ENCODE peak calls at places on chromosomes 5 and 9, in five cellular contexts. One of them, this sample, is unnamed.
A peak's percentile ranks its signal among the peaks of the same experiment; 100 is the strongest.

GRCh38 chr9:112705773-112706427 is 12.0 kb downstream of the INIP start:
- DNase-seq in lower lobe of right lung: no peak
- DNase-seq in natural killer cell: no peak
- DNase-seq in left ventricle myocardium inferior: no peak
- DNase-seq in Peyer's patch: no peak
- DNase-seq in this sample: no peak

GRCh38 chr5:60372786-60373185 is 327.2 kb downstream of the DEPDC1B start:
- DNase-seq in lower lobe of right lung: no peak
- DNase-seq in natural killer cell: no peak
- DNase-seq in left ventricle myocardium inferior: no peak
- DNase-seq in Peyer's patch: no peak
- DNase-seq in this sample: no peak

GRCh38 chr9:136222166-136222895 is 17.4 kb upstream of the LHX3 start:
- DNase-seq in lower lobe of right lung: no peak
- DNase-seq in natural killer cell: no peak
- DNase-seq in left ventricle myocardium inferior: no peak
- DNase-seq in Peyer's patch: no peak
- DNase-seq in this sample: no peak

GRCh38 chr9:91963711-91964240 is 13.7 kb upstream of the ROR2 start:
- DNase-seq in lower lobe of right lung: no peak
- DNase-seq in natural killer cell: no peak
- DNase-seq in left ventricle myocardium inferior: no peak
- DNase-seq in Peyer's patch: no peak
- DNase-seq in this sample: no peak

GRCh38 chr9:77954619-77955018 is 77.0 kb downstream of the GNAQ start:
- DNase-seq in lower lobe of right lung: no peak
- DNase-seq in natural killer cell: no peak
- DNase-seq in left ventricle myocardium inferior: no peak
- DNase-seq in Peyer's patch: no peak
- DNase-seq in this sample: no peak

GRCh38 chr9:18743976-18744375 is 270.0 kb downstream of the ADAMTSL1 start:
- DNase-seq in lower lobe of right lung: no peak
- DNase-seq in natural killer cell: no peak
- DNase-seq in left ventricle myocardium inferior: no peak
- DNase-seq in Peyer's patch: no peak
- DNase-seq in this sample: no peak

GRCh38 chr9:114202396-114202795 is 47.1 kb downstream of the COL27A1 start:
- DNase-seq in lower lobe of right lung: no peak
- DNase-seq in natural killer cell: no peak
- DNase-seq in left ventricle myocardium inferior: no peak
- DNase-seq in Peyer's patch: no peak
- DNase-seq in this sample: no peak

GRCh38 chr9:127406799-127407504 is 10.0 kb downstream of the SLC2A8 start:
- DNase-seq in lower lobe of right lung: no peak
- DNase-seq in natural killer cell: no peak
- DNase-seq in left ventricle myocardium inferior: no peak
- DNase-seq in Peyer's patch: no peak
- DNase-seq in this sample: no peak

GRCh38 chr9:75238311-75238976 is 150.1 kb downstream of the OSTF1 start:
- DNase-seq in lower lobe of right lung: peak; percentile 51
- DNase-seq in natural killer cell: peak; percentile 26
- DNase-seq in left ventricle myocardium inferior: no peak
- DNase-seq in Peyer's patch: peak; percentile 56
- DNase-seq in this sample: peak; percentile 36

GRCh38 chr9:447230-448025 is 232.8 kb downstream of the DOCK8 start:
- DNase-seq in lower lobe of right lung: no peak
- DNase-seq in natural killer cell: peak; percentile 32
- DNase-seq in left ventricle myocardium inferior: no peak
- DNase-seq in Peyer's patch: no peak
- DNase-seq in this sample: no peak

GRCh38 chr5:57735754-57736153 is 253.1 kb upstream of the ACTBL2 start:
- DNase-seq in lower lobe of right lung: no peak
- DNase-seq in natural killer cell: no peak
- DNase-seq in left ventricle myocardium inferior: no peak
- DNase-seq in Peyer's patch: no peak
- DNase-seq in this sample: no peak

GRCh38 chr5:41087461-41087860 is 16.3 kb upstream of the MROH2B start:
- DNase-seq in lower lobe of right lung: no peak
- DNase-seq in natural killer cell: no peak
- DNase-seq in left ventricle myocardium inferior: no peak
- DNase-seq in Peyer's patch: no peak
- DNase-seq in this sample: no peak

GRCh38 chr5:27312291-27312690 is 273.9 kb upstream of the CDH9 start:
- DNase-seq in lower lobe of right lung: no peak
- DNase-seq in natural killer cell: no peak
- DNase-seq in left ventricle myocardium inferior: no peak
- DNase-seq in Peyer's patch: no peak
- DNase-seq in this sample: no peak

GRCh38 chr5:167861134-167861930 is 430.1 kb upstream of the WWC1 start:
- DNase-seq in lower lobe of right lung: no peak
- DNase-seq in natural killer cell: no peak
- DNase-seq in left ventricle myocardium inferior: no peak
- DNase-seq in Peyer's patch: no peak
- DNase-seq in this sample: peak; percentile 48

GRCh38 chr5:96228449-96228848 is 204.6 kb downstream of the PCSK1 start:
- DNase-seq in lower lobe of right lung: no peak
- DNase-seq in natural killer cell: no peak
- DNase-seq in left ventricle myocardium inferior: no peak
- DNase-seq in Peyer's patch: no peak
- DNase-seq in this sample: no peak

GRCh38 chr9:115614326-115614725 is 496.4 kb upstream of the TNC start:
- DNase-seq in lower lobe of right lung: no peak
- DNase-seq in natural killer cell: no peak
- DNase-seq in left ventricle myocardium inferior: no peak
- DNase-seq in Peyer's patch: no peak
- DNase-seq in this sample: no peak

GRCh38 chr5:2746642-2747041 is 4.8 kb downstream of the IRX2 start:
- DNase-seq in lower lobe of right lung: no peak
- DNase-seq in natural killer cell: no peak
- DNase-seq in left ventricle myocardium inferior: no peak
- DNase-seq in Peyer's patch: no peak
- DNase-seq in this sample: no peak

GRCh38 chr5:177085985-177086917 is at the start of gene FGFR4:
- DNase-seq in lower lobe of right lung: peak; percentile 78
- DNase-seq in natural killer cell: peak; percentile 33
- DNase-seq in left ventricle myocardium inferior: peak; percentile 56
- DNase-seq in Peyer's patch: peak; percentile 93
- DNase-seq in this sample: no peak

GRCh38 chr5:101278011-101278687 is 375.1 kb upstream of the ST8SIA4 start:
- DNase-seq in lower lobe of right lung: no peak
- DNase-seq in natural killer cell: no peak
- DNase-seq in left ventricle myocardium inferior: no peak
- DNase-seq in Peyer's patch: no peak
- DNase-seq in this sample: no peak

GRCh38 chr5:57408714-57409113 is 73.9 kb downstream of the ACTBL2 start:
- DNase-seq in lower lobe of right lung: no peak
- DNase-seq in natural killer cell: no peak
- DNase-seq in left ventricle myocardium inferior: no peak
- DNase-seq in Peyer's patch: no peak
- DNase-seq in this sample: no peak

GRCh38 chr9:114603183-114603582 is 7.9 kb upstream of the TMEM268 start:
- DNase-seq in lower lobe of right lung: no peak
- DNase-seq in natural killer cell: no peak
- DNase-seq in left ventricle myocardium inferior: no peak
- DNase-seq in Peyer's patch: no peak
- DNase-seq in this sample: no peak

GRCh38 chr9:20640331-20641187 is 18.3 kb upstream of the MLLT3 start:
- DNase-seq in lower lobe of right lung: peak; percentile 51
- DNase-seq in natural killer cell: peak; percentile 20
- DNase-seq in left ventricle myocardium inferior: peak; percentile 65
- DNase-seq in Peyer's patch: peak; percentile 65
- DNase-seq in this sample: no peak

GRCh38 chr9:122821278-122821952 is 7.0 kb downstream of the PDCL start:
- DNase-seq in lower lobe of right lung: peak; percentile 82
- DNase-seq in natural killer cell: no peak
- DNase-seq in left ventricle myocardium inferior: peak; percentile 27
- DNase-seq in Peyer's patch: no peak
- DNase-seq in this sample: no peak

GRCh38 chr5:154851351-154851750 is 948 bp upstream of the FAXDC2 start:
- DNase-seq in lower lobe of right lung: no peak
- DNase-seq in natural killer cell: no peak
- DNase-seq in left ventricle myocardium inferior: no peak
- DNase-seq in Peyer's patch: no peak
- DNase-seq in this sample: no peak

GRCh38 chr9:129561594-129562281 is 59.2 kb downstream of the C9orf50 start:
- DNase-seq in lower lobe of right lung: peak; percentile 72
- DNase-seq in natural killer cell: no peak
- DNase-seq in left ventricle myocardium inferior: no peak
- DNase-seq in Peyer's patch: no peak
- DNase-seq in this sample: no peak

DNA sequence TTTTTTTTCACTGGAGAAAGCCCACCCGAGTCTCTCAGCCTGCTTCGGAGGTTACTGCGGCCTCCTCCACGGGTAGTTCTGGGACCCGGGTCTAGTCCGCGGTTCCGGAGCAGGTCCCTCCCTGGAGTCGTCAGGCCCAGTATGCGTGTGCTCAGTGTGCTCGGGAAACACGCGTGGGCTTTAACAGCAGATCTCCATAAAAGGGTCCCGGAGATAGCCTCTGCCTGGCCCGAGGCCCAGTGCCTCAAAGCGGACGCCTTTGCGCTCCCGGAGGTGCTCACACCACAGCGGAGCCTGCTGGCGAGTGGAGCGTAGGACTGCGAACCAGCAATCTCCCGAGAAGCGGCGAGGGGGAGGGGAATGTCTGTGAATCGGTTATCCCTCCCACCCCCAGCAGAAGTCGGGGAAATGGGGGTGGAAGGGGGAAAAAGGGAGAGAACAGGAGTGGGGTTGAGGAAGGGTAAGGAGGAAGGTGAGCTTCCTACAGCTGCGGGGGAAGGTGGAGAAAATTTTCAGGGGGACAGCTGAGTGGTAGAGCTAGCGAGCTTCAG is 28.7 kb downstream of the CDKN2A start:
- DNase-seq in lower lobe of right lung: no peak
- DNase-seq in natural killer cell: no peak
- DNase-seq in left ventricle myocardium inferior: no peak
- DNase-seq in Peyer's patch: peak; percentile 79
- DNase-seq in this sample: peak; percentile 40
- TF ChIP-seq CTCF in lower lobe of right lung: peak; percentile 38
- TF ChIP-seq CTCF in natural killer cell: no peak
- TF ChIP-seq CTCF in left ventricle myocardium inferior: peak; percentile 21
- TF ChIP-seq CTCF in Peyer's patch: no peak
- TF ChIP-seq CTCF in this sample: peak; percentile 59

GRCh38 chr9:104233366-104233765 is 139.3 kb downstream of the SMC2 start:
- DNase-seq in lower lobe of right lung: no peak
- DNase-seq in natural killer cell: no peak
- DNase-seq in left ventricle myocardium inferior: no peak
- DNase-seq in Peyer's patch: no peak
- DNase-seq in this sample: no peak
- TF ChIP-seq CTCF in lower lobe of right lung: no peak
- TF ChIP-seq CTCF in natural killer cell: no peak
- TF ChIP-seq CTCF in left ventricle myocardium inferior: no peak
- TF ChIP-seq CTCF in Peyer's patch: no peak
- TF ChIP-seq CTCF in this sample: no peak

GRCh38 chr9:71131145-71131544 is 9.7 kb upstream of the TRPM3 start:
- DNase-seq in lower lobe of right lung: no peak
- DNase-seq in natural killer cell: no peak
- DNase-seq in left ventricle myocardium inferior: no peak
- DNase-seq in Peyer's patch: no peak
- DNase-seq in this sample: no peak

GRCh38 chr9:71136696-71137095 is 15.3 kb upstream of the TRPM3 start:
- DNase-seq in lower lobe of right lung: no peak
- DNase-seq in natural killer cell: no peak
- DNase-seq in left ventricle myocardium inferior: no peak
- DNase-seq in Peyer's patch: no peak
- DNase-seq in this sample: no peak
- TF ChIP-seq CTCF in lower lobe of right lung: no peak
- TF ChIP-seq CTCF in natural killer cell: no peak
- TF ChIP-seq CTCF in left ventricle myocardium inferior: no peak
- TF ChIP-seq CTCF in Peyer's patch: no peak
- TF ChIP-seq CTCF in this sample: no peak

DNA sequence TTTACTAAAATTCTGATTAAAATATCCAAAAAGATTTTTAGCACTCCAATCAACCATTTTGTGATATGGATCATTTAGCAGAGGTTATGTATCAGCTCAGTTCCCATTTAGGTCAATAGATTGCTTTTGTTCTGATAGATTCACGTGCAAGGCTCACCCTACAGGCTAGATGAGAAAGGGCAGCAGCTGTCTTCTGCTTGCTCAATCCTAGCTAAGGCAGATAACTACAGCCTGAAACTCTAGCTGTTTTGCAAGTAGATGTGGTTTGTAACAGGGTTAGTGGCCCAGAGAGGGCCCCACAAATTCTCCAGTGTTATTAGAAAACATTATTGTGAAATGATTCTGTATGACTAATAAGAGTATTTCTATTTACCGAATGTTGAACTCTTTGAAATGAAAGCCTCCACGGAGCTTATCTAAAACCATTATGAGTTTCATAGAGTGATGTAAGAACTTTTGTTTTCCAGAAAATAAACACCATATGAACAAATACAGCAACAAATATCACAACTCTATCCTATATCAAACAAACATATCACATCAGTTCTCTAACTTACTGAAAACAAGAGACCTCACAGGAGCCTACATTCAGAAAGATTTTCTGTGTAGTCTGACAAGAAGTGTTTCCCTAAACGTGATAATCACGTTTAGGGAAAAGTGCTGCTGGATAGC is 841.9 kb upstream of the ACO1 start:
- DNase-seq in lower lobe of right lung: no peak
- DNase-seq in natural killer cell: no peak
- DNase-seq in left ventricle myocardium inferior: no peak
- DNase-seq in Peyer's patch: no peak
- DNase-seq in this sample: no peak
- TF ChIP-seq CTCF in lower lobe of right lung: peak; percentile 48
- TF ChIP-seq CTCF in natural killer cell: no peak
- TF ChIP-seq CTCF in left ventricle myocardium inferior: peak; percentile 44
- TF ChIP-seq CTCF in Peyer's patch: no peak
- TF ChIP-seq CTCF in this sample: peak; percentile 50

DNA sequence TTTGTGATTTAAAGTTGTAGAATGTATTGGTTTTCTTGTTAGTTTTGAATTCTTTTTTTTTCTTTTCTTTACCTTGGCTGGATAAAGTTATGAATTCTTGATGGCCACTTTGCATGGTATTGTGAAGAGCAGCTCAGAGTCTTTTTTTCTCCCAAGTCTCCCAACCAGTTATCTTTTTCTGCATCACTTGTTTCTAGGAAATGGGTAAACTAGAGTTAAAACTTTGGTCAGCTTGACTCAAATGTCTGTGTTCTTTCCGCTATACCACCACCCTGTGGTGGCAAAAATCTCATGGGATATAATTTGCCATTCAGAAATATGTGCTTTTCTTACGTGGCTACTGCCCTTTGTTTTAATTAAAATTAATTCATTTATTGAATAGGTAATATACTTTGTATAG is 113.2 kb downstream of the UNC13B start:
- DNase-seq in lower lobe of right lung: no peak
- DNase-seq in natural killer cell: no peak
- DNase-seq in left ventricle myocardium inferior: no peak
- DNase-seq in Peyer's patch: no peak
- DNase-seq in this sample: no peak
- TF ChIP-seq CTCF in lower lobe of right lung: no peak
- TF ChIP-seq CTCF in natural killer cell: no peak
- TF ChIP-seq CTCF in left ventricle myocardium inferior: no peak
- TF ChIP-seq CTCF in Peyer's patch: no peak
- TF ChIP-seq CTCF in this sample: no peak

GRCh38 chr9:98263482-98264357 is 8.3 kb upstream of the TBC1D2 start:
- DNase-seq in lower lobe of right lung: peak; percentile 83
- DNase-seq in natural killer cell: peak; percentile 67
- DNase-seq in left ventricle myocardium inferior: peak; percentile 77
- DNase-seq in Peyer's patch: peak; percentile 84
- DNase-seq in this sample: peak; percentile 60
- TF ChIP-seq CTCF in lower lobe of right lung: peak; percentile 95
- TF ChIP-seq CTCF in natural killer cell: peak; percentile 94
- TF ChIP-seq CTCF in left ventricle myocardium inferior: peak; percentile 94
- TF ChIP-seq CTCF in Peyer's patch: peak; percentile 59
- TF ChIP-seq CTCF in this sample: peak; percentile 92

GRCh38 chr9:121023064-121023463 is 27.0 kb downstream of the C5 start:
- DNase-seq in lower lobe of right lung: no peak
- DNase-seq in natural killer cell: no peak
- DNase-seq in left ventricle myocardium inferior: no peak
- DNase-seq in Peyer's patch: no peak
- DNase-seq in this sample: no peak
- TF ChIP-seq CTCF in lower lobe of right lung: no peak
- TF ChIP-seq CTCF in natural killer cell: no peak
- TF ChIP-seq CTCF in left ventricle myocardium inferior: no peak
- TF ChIP-seq CTCF in Peyer's patch: no peak
- TF ChIP-seq CTCF in this sample: peak; percentile 30

This sample was measured in progenitor cell of endocrine pancreas.